ENCODE peak calls at places on chromosomes 4 and X, in six cellular contexts. One of them, this sample, is unnamed.

GRCh38 chrX:22686138-22686541 is 313.6 kb upstream of the DDX53 start:
- DNase-seq in GM20000: no peak
- DNase-seq in K562: no peak
- DNase-seq in esophagus muscularis mucosa: no peak
- DNase-seq in tibial artery: peak
- DNase-seq in NB4: peak
- DNase-seq in this sample: no peak

GRCh38 chr4:52594961-52595360 is 64.1 kb downstream of the USP46 start:
- DNase-seq in GM20000: no peak
- DNase-seq in K562: no peak
- DNase-seq in esophagus muscularis mucosa: no peak
- DNase-seq in tibial artery: no peak
- DNase-seq in NB4: no peak
- DNase-seq in this sample: no peak

GRCh38 chrX:74902806-74903205 is 22.4 kb downstream of the NEXMIF start:
- DNase-seq in GM20000: no peak
- DNase-seq in K562: no peak
- DNase-seq in esophagus muscularis mucosa: no peak
- DNase-seq in tibial artery: no peak
- DNase-seq in NB4: no peak
- DNase-seq in this sample: no peak

GRCh38 chr4:52588771-52589591 is 70.1 kb downstream of the USP46 start:
- DNase-seq in GM20000: no peak
- DNase-seq in K562: no peak
- DNase-seq in esophagus muscularis mucosa: peak
- DNase-seq in tibial artery: no peak
- DNase-seq in NB4: peak
- DNase-seq in this sample: no peak

GRCh38 chrX:94854251-94854650 is 1180.2 kb downstream of the FAM133A start:
- DNase-seq in GM20000: no peak
- DNase-seq in K562: no peak
- DNase-seq in esophagus muscularis mucosa: no peak
- DNase-seq in tibial artery: no peak
- DNase-seq in NB4: no peak
- DNase-seq in this sample: no peak

GRCh38 chr4:168449740-168450442 is 30.4 kb downstream of the DDX60L start:
- DNase-seq in GM20000: no peak
- DNase-seq in K562: no peak
- DNase-seq in esophagus muscularis mucosa: no peak
- DNase-seq in tibial artery: no peak
- DNase-seq in NB4: peak
- DNase-seq in this sample: peak

GRCh38 chrX:80432863-80433262 is 12.6 kb downstream of the TENT5D start:
- DNase-seq in GM20000: no peak
- DNase-seq in K562: no peak
- DNase-seq in esophagus muscularis mucosa: no peak
- DNase-seq in tibial artery: peak
- DNase-seq in NB4: peak
- DNase-seq in this sample: no peak

GRCh38 chr4:185730849-185731608 is 81.0 kb downstream of the SORBS2 start:
- DNase-seq in GM20000: no peak
- DNase-seq in K562: no peak
- DNase-seq in esophagus muscularis mucosa: peak
- DNase-seq in tibial artery: no peak
- DNase-seq in NB4: no peak
- DNase-seq in this sample: no peak

GRCh38 chr4:6598641-6599040 is 23.7 kb downstream of the MAN2B2 start:
- DNase-seq in GM20000: no peak
- DNase-seq in K562: no peak
- DNase-seq in esophagus muscularis mucosa: no peak
- DNase-seq in tibial artery: no peak
- DNase-seq in NB4: no peak
- DNase-seq in this sample: no peak

GRCh38 chr4:145934434-145935047 is 4.1 kb downstream of the ZNF827 start:
- DNase-seq in GM20000: no peak
- DNase-seq in K562: no peak
- DNase-seq in esophagus muscularis mucosa: no peak
- DNase-seq in tibial artery: no peak
- DNase-seq in NB4: no peak
- DNase-seq in this sample: no peak

GRCh38 chr4:99473131-99473530 is 37.7 kb upstream of the C4orf17 start:
- DNase-seq in GM20000: no peak
- DNase-seq in K562: no peak
- DNase-seq in esophagus muscularis mucosa: no peak
- DNase-seq in tibial artery: no peak
- DNase-seq in NB4: no peak
- DNase-seq in this sample: no peak

GRCh38 chr4:138494931-138495330 is 252.8 kb upstream of the SLC7A11 start:
- DNase-seq in GM20000: no peak
- DNase-seq in K562: no peak
- DNase-seq in esophagus muscularis mucosa: no peak
- DNase-seq in tibial artery: no peak
- DNase-seq in NB4: peak
- DNase-seq in this sample: no peak

GRCh38 chr4:112908511-112908910 is 140.9 kb upstream of the ANK2 start:
- DNase-seq in GM20000: no peak
- DNase-seq in K562: no peak
- DNase-seq in esophagus muscularis mucosa: no peak
- DNase-seq in tibial artery: no peak
- DNase-seq in NB4: no peak
- DNase-seq in this sample: no peak

GRCh38 chrX:154840856-154841255 is 6.4 kb upstream of the SMIM9 start:
- DNase-seq in GM20000: peak
- DNase-seq in K562: peak
- DNase-seq in esophagus muscularis mucosa: no peak
- DNase-seq in tibial artery: no peak
- DNase-seq in NB4: peak
- DNase-seq in this sample: peak

GRCh38 chr4:142372570-142373300 is 473.4 kb downstream of the INPP4B start:
- DNase-seq in GM20000: no peak
- DNase-seq in K562: no peak
- DNase-seq in esophagus muscularis mucosa: no peak
- DNase-seq in tibial artery: no peak
- DNase-seq in NB4: no peak
- DNase-seq in this sample: no peak

GRCh38 chr4:38601916-38602291 is 62.1 kb upstream of the KLF3 start:
- DNase-seq in GM20000: no peak
- DNase-seq in K562: no peak
- DNase-seq in esophagus muscularis mucosa: no peak
- DNase-seq in tibial artery: no peak
- DNase-seq in NB4: no peak
- DNase-seq in this sample: no peak

GRCh38 chr4:110309686-110310085 is 111.3 kb upstream of the ELOVL6 start:
- DNase-seq in GM20000: no peak
- DNase-seq in K562: no peak
- DNase-seq in esophagus muscularis mucosa: no peak
- DNase-seq in tibial artery: no peak
- DNase-seq in NB4: no peak
- DNase-seq in this sample: no peak

GRCh38 chr4:58809366-58809765 is 1699.2 kb upstream of the IGFBP7 start:
- DNase-seq in GM20000: no peak
- DNase-seq in K562: no peak
- DNase-seq in esophagus muscularis mucosa: no peak
- DNase-seq in tibial artery: no peak
- DNase-seq in NB4: no peak
- DNase-seq in this sample: no peak

GRCh38 chr4:7156273-7157139 is 35.8 kb upstream of the SORCS2 start:
- DNase-seq in GM20000: no peak
- DNase-seq in K562: no peak
- DNase-seq in esophagus muscularis mucosa: no peak
- DNase-seq in tibial artery: peak
- DNase-seq in NB4: no peak
- DNase-seq in this sample: no peak

GRCh38 chr4:174314274-174314673 is 30.6 kb downstream of the CEP44 start:
- DNase-seq in GM20000: no peak
- DNase-seq in K562: no peak
- DNase-seq in esophagus muscularis mucosa: no peak
- DNase-seq in tibial artery: no peak
- DNase-seq in NB4: no peak
- DNase-seq in this sample: no peak

GRCh38 chr4:52358855-52359254 is 300.2 kb downstream of the USP46 start:
- DNase-seq in GM20000: no peak
- DNase-seq in K562: no peak
- DNase-seq in esophagus muscularis mucosa: no peak
- DNase-seq in tibial artery: no peak
- DNase-seq in NB4: no peak
- DNase-seq in this sample: no peak

GRCh38 chrX:3175659-3176438 is 134.6 kb downstream of the ARSF start:
- DNase-seq in GM20000: no peak
- DNase-seq in K562: no peak
- DNase-seq in esophagus muscularis mucosa: no peak
- DNase-seq in tibial artery: no peak
- DNase-seq in NB4: no peak
- DNase-seq in this sample: no peak

GRCh38 chr4:32106767-32107166 is 1386.6 kb downstream of the PCDH7 start:
- DNase-seq in GM20000: no peak
- DNase-seq in K562: no peak
- DNase-seq in esophagus muscularis mucosa: no peak
- DNase-seq in tibial artery: no peak
- DNase-seq in NB4: no peak
- DNase-seq in this sample: no peak

GRCh38 chr4:151325320-151326246 is at the start of gene SH3D19:
- DNase-seq in GM20000: peak
- DNase-seq in K562: no peak
- DNase-seq in esophagus muscularis mucosa: peak
- DNase-seq in tibial artery: peak
- DNase-seq in NB4: no peak
- DNase-seq in this sample: no peak

GRCh38 chr4:108779958-108780357 is 17.1 kb upstream of the ETNPPL start:
- DNase-seq in GM20000: no peak
- DNase-seq in K562: no peak
- DNase-seq in esophagus muscularis mucosa: no peak
- DNase-seq in tibial artery: no peak
- DNase-seq in NB4: no peak
- DNase-seq in this sample: no peak

GRCh38 chr4:151629097-151629783 is 131.6 kb downstream of the GATB start:
- DNase-seq in GM20000: no peak
- DNase-seq in K562: no peak
- DNase-seq in esophagus muscularis mucosa: no peak
- DNase-seq in tibial artery: no peak
- DNase-seq in NB4: no peak
- DNase-seq in this sample: no peak

DNA sequence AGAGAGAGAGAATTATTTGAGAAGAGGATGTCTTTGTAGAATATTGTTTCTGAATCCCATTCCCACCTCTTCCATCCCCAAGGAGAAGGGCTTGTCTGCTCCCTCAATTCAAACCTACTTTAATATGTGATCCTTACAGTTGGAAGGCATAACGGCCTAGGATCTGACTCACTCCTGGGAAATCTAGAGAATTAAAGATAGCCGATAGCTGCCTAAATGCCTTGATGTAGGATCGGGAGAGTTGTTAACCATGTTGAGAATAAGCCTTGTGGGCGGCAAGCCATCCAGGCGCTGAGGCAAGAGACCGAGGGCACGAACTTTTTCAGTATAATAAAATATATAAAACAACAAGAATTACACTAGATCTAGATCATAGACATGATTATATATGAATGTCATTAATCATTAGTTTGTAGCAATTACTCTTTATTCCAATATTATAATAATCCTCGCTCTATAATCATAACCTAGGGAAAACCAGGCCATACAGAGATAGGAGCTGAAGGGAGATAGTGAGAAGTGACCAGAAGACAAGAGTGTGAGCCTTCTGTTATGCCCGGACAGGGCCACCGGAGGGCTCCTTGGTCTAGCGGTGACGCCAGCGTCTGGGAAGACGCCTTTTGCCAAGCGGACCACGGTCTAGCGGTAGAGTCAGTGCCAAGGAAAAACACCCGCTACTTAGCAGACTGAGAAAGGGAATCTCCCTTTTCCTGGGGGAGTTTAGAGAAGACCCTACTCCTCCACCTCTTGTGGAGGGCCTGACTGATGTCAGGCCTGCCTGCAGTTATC is 13.5 kb downstream of the EMCN start:
- DNase-seq in GM20000: no peak
- DNase-seq in K562: no peak
- DNase-seq in esophagus muscularis mucosa: no peak
- DNase-seq in tibial artery: no peak
- DNase-seq in NB4: no peak
- DNase-seq in this sample: no peak
- TF ChIP-seq CTCF in GM20000: no peak
- TF ChIP-seq CTCF in K562: no peak
- TF ChIP-seq CTCF in esophagus muscularis mucosa: no peak
- TF ChIP-seq CTCF in tibial artery: no peak
- TF ChIP-seq CTCF in NB4: no peak
- TF ChIP-seq CTCF in this sample: no peak

DNA sequence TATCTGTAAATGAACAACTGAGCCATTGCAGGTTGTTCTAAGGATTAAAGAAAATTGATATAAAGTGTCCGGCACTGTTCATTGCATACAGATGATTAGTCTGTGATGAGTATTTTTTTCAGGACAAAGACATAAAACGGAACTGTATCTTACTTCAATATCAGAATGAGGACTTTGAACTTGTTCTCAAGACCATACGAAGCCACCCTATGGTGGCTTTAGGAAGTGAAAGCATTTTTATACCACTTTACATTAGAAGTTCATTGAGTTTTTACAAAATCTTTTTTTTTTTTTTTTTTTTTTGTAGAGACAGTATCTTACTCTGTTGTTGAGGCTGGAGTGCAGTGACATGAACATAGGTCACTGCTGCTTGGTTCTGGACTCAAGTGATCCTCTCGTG is 45.2 kb upstream of the TRIM2 start:
- DNase-seq in GM20000: no peak
- DNase-seq in K562: no peak
- DNase-seq in esophagus muscularis mucosa: no peak
- DNase-seq in tibial artery: no peak
- DNase-seq in NB4: no peak
- DNase-seq in this sample: no peak
- TF ChIP-seq CTCF in GM20000: no peak
- TF ChIP-seq CTCF in K562: no peak
- TF ChIP-seq CTCF in esophagus muscularis mucosa: no peak
- TF ChIP-seq CTCF in tibial artery: no peak
- TF ChIP-seq CTCF in NB4: no peak
- TF ChIP-seq CTCF in this sample: peak

GRCh38 chrX:34891391-34891790 is 51.2 kb upstream of the FAM47B start:
- DNase-seq in GM20000: no peak
- DNase-seq in K562: no peak
- DNase-seq in esophagus muscularis mucosa: no peak
- DNase-seq in tibial artery: no peak
- DNase-seq in NB4: no peak
- DNase-seq in this sample: no peak

DNA sequence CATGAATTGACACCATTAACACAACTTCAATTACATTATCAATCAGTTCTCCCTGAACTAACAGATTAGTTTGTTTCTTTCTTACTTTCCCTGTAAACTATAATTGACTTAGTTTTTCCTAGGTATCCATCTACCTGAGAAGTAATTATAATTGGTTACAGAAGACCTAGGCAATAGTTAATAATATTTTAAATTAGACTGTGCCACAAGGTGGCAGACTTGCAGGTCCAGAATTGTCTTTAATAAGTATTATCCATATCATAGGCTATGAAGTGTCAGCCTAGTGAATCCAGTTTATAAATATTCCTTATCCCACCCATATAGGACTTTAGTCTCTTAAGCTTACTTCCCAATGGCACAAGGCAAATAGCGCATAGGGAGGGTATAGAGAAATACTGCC is 48.9 kb upstream of the FAM47B start:
- DNase-seq in GM20000: no peak
- DNase-seq in K562: no peak
- DNase-seq in esophagus muscularis mucosa: no peak
- DNase-seq in tibial artery: no peak
- DNase-seq in NB4: peak
- DNase-seq in this sample: no peak
- TF ChIP-seq CTCF in GM20000: no peak
- TF ChIP-seq CTCF in K562: no peak
- TF ChIP-seq CTCF in esophagus muscularis mucosa: peak
- TF ChIP-seq CTCF in tibial artery: peak
- TF ChIP-seq CTCF in NB4: no peak
- TF ChIP-seq CTCF in this sample: peak

GRCh38 chrX:65451663-65452062 is 82.9 kb downstream of the LAS1L start:
- DNase-seq in GM20000: peak
- DNase-seq in K562: peak
- DNase-seq in esophagus muscularis mucosa: no peak
- DNase-seq in tibial artery: no peak
- DNase-seq in NB4: peak
- DNase-seq in this sample: peak
- TF ChIP-seq CTCF in GM20000: peak
- TF ChIP-seq CTCF in K562: peak
- TF ChIP-seq CTCF in esophagus muscularis mucosa: peak
- TF ChIP-seq CTCF in tibial artery: no peak
- TF ChIP-seq CTCF in NB4: peak
- TF ChIP-seq CTCF in this sample: peak

This sample was measured in Panc1.